ENCODE peak calls at places on chromosome 1, in seven cellular contexts. One of them, this sample, is unnamed.
A peak's percentile ranks its signal among the peaks of the same experiment; 100 is the strongest.

GRCh38 chr1:172549621-172550280 is 16.8 kb downstream of the SUCO start:
- DNase-seq in stimulated activated effector memory CD8-positive, alpha-beta T cell treated with anti-CD3 and anti-CD28 coated beads, Interleukin-12 subunit alpha, Interleukin-12 subunit beta, amount 100 ng/mL, for 72 hours: no peak
- DNase-seq in activated T-helper 1 cell treated with Interleukin-2 at 50 U/mL for 16 hours: no peak
- DNase-seq in stimulated activated CD4-positive, alpha-beta T cell treated with anti-CD3 and anti-CD28 coated beads, Interleukin-4, amount 100 ng/mL, for 24 hours: no peak
- DNase-seq in heart left ventricle: no peak
- DNase-seq in NCI-H1417: no peak
- DNase-seq in brain pericyte: no peak
- DNase-seq in this sample: no peak

GRCh38 chr1:68087184-68087583 is 36.8 kb upstream of the DIRAS3 start:
- DNase-seq in stimulated activated effector memory CD8-positive, alpha-beta T cell treated with anti-CD3 and anti-CD28 coated beads, Interleukin-12 subunit alpha, Interleukin-12 subunit beta, amount 100 ng/mL, for 72 hours: no peak
- DNase-seq in activated T-helper 1 cell treated with Interleukin-2 at 50 U/mL for 16 hours: no peak
- DNase-seq in stimulated activated CD4-positive, alpha-beta T cell treated with anti-CD3 and anti-CD28 coated beads, Interleukin-4, amount 100 ng/mL, for 24 hours: no peak
- DNase-seq in heart left ventricle: no peak
- DNase-seq in NCI-H1417: no peak
- DNase-seq in brain pericyte: no peak
- DNase-seq in this sample: no peak

GRCh38 chr1:116474921-116475849 is 95.6 kb downstream of the CD58 start:
- DNase-seq in stimulated activated effector memory CD8-positive, alpha-beta T cell treated with anti-CD3 and anti-CD28 coated beads, Interleukin-12 subunit alpha, Interleukin-12 subunit beta, amount 100 ng/mL, for 72 hours: no peak
- DNase-seq in activated T-helper 1 cell treated with Interleukin-2 at 50 U/mL for 16 hours: no peak
- DNase-seq in stimulated activated CD4-positive, alpha-beta T cell treated with anti-CD3 and anti-CD28 coated beads, Interleukin-4, amount 100 ng/mL, for 24 hours: no peak
- DNase-seq in heart left ventricle: peak; percentile 62
- DNase-seq in NCI-H1417: no peak
- DNase-seq in brain pericyte: no peak
- DNase-seq in this sample: no peak

GRCh38 chr1:203116048-203116810 is 11.3 kb upstream of the ADORA1 start:
- DNase-seq in stimulated activated effector memory CD8-positive, alpha-beta T cell treated with anti-CD3 and anti-CD28 coated beads, Interleukin-12 subunit alpha, Interleukin-12 subunit beta, amount 100 ng/mL, for 72 hours: peak; percentile 37
- DNase-seq in activated T-helper 1 cell treated with Interleukin-2 at 50 U/mL for 16 hours: no peak
- DNase-seq in stimulated activated CD4-positive, alpha-beta T cell treated with anti-CD3 and anti-CD28 coated beads, Interleukin-4, amount 100 ng/mL, for 24 hours: no peak
- DNase-seq in heart left ventricle: no peak
- DNase-seq in NCI-H1417: no peak
- DNase-seq in brain pericyte: no peak
- DNase-seq in this sample: no peak

GRCh38 chr1:179141592-179142244 is 59.8 kb downstream of the TOR3A start:
- DNase-seq in stimulated activated effector memory CD8-positive, alpha-beta T cell treated with anti-CD3 and anti-CD28 coated beads, Interleukin-12 subunit alpha, Interleukin-12 subunit beta, amount 100 ng/mL, for 72 hours: no peak
- DNase-seq in activated T-helper 1 cell treated with Interleukin-2 at 50 U/mL for 16 hours: no peak
- DNase-seq in stimulated activated CD4-positive, alpha-beta T cell treated with anti-CD3 and anti-CD28 coated beads, Interleukin-4, amount 100 ng/mL, for 24 hours: peak; percentile 60
- DNase-seq in heart left ventricle: no peak
- DNase-seq in NCI-H1417: no peak
- DNase-seq in brain pericyte: no peak
- DNase-seq in this sample: no peak

GRCh38 chr1:242839101-242839500 is 314.6 kb upstream of the PLD5 start:
- DNase-seq in stimulated activated effector memory CD8-positive, alpha-beta T cell treated with anti-CD3 and anti-CD28 coated beads, Interleukin-12 subunit alpha, Interleukin-12 subunit beta, amount 100 ng/mL, for 72 hours: no peak
- DNase-seq in activated T-helper 1 cell treated with Interleukin-2 at 50 U/mL for 16 hours: no peak
- DNase-seq in stimulated activated CD4-positive, alpha-beta T cell treated with anti-CD3 and anti-CD28 coated beads, Interleukin-4, amount 100 ng/mL, for 24 hours: no peak
- DNase-seq in heart left ventricle: no peak
- DNase-seq in NCI-H1417: no peak
- DNase-seq in brain pericyte: no peak
- DNase-seq in this sample: no peak

GRCh38 chr1:116569776-116570357 is 959 bp downstream of the CD58 start:
- DNase-seq in stimulated activated effector memory CD8-positive, alpha-beta T cell treated with anti-CD3 and anti-CD28 coated beads, Interleukin-12 subunit alpha, Interleukin-12 subunit beta, amount 100 ng/mL, for 72 hours: peak; percentile 82
- DNase-seq in activated T-helper 1 cell treated with Interleukin-2 at 50 U/mL for 16 hours: peak; percentile 43
- DNase-seq in stimulated activated CD4-positive, alpha-beta T cell treated with anti-CD3 and anti-CD28 coated beads, Interleukin-4, amount 100 ng/mL, for 24 hours: peak; percentile 45
- DNase-seq in heart left ventricle: peak; percentile 54
- DNase-seq in NCI-H1417: no peak
- DNase-seq in brain pericyte: no peak
- DNase-seq in this sample: peak; percentile 72

GRCh38 chr1:220808501-220809186 is 21.9 kb downstream of the MTARC1 start:
- DNase-seq in stimulated activated effector memory CD8-positive, alpha-beta T cell treated with anti-CD3 and anti-CD28 coated beads, Interleukin-12 subunit alpha, Interleukin-12 subunit beta, amount 100 ng/mL, for 72 hours: no peak
- DNase-seq in activated T-helper 1 cell treated with Interleukin-2 at 50 U/mL for 16 hours: no peak
- DNase-seq in stimulated activated CD4-positive, alpha-beta T cell treated with anti-CD3 and anti-CD28 coated beads, Interleukin-4, amount 100 ng/mL, for 24 hours: no peak
- DNase-seq in heart left ventricle: no peak
- DNase-seq in NCI-H1417: peak; percentile 88
- DNase-seq in brain pericyte: no peak
- DNase-seq in this sample: no peak

GRCh38 chr1:234639968-234640367 is 30.0 kb upstream of the IRF2BP2 start:
- DNase-seq in stimulated activated effector memory CD8-positive, alpha-beta T cell treated with anti-CD3 and anti-CD28 coated beads, Interleukin-12 subunit alpha, Interleukin-12 subunit beta, amount 100 ng/mL, for 72 hours: no peak
- DNase-seq in activated T-helper 1 cell treated with Interleukin-2 at 50 U/mL for 16 hours: no peak
- DNase-seq in stimulated activated CD4-positive, alpha-beta T cell treated with anti-CD3 and anti-CD28 coated beads, Interleukin-4, amount 100 ng/mL, for 24 hours: no peak
- DNase-seq in heart left ventricle: no peak
- DNase-seq in NCI-H1417: no peak
- DNase-seq in brain pericyte: no peak
- DNase-seq in this sample: no peak

GRCh38 chr1:50427086-50427817 is 4.0 kb upstream of the DMRTA2 start:
- DNase-seq in stimulated activated effector memory CD8-positive, alpha-beta T cell treated with anti-CD3 and anti-CD28 coated beads, Interleukin-12 subunit alpha, Interleukin-12 subunit beta, amount 100 ng/mL, for 72 hours: no peak
- DNase-seq in activated T-helper 1 cell treated with Interleukin-2 at 50 U/mL for 16 hours: no peak
- DNase-seq in stimulated activated CD4-positive, alpha-beta T cell treated with anti-CD3 and anti-CD28 coated beads, Interleukin-4, amount 100 ng/mL, for 24 hours: no peak
- DNase-seq in heart left ventricle: no peak
- DNase-seq in NCI-H1417: no peak
- DNase-seq in brain pericyte: no peak
- DNase-seq in this sample: no peak

This sample was measured in sigmoid colon.